ENCODE peak calls at places on chromosomes 7 and 10, in six cellular contexts. One of them, this sample, is unnamed.

GRCh38 chr10:45353176-45353575 is 20.8 kb upstream of the ALOX5 start:
- DNase-seq in tibial nerve: no peak
- DNase-seq in neural progenitor cell: no peak
- DNase-seq in thoracic aorta: no peak
- DNase-seq in mucosa of descending colon: no peak
- DNase-seq in cardiac fibroblast: peak
- DNase-seq in this sample: no peak

GRCh38 chr7:116426428-116427156 is 72.9 kb upstream of the CAV2 start:
- DNase-seq in tibial nerve: no peak
- DNase-seq in neural progenitor cell: no peak
- DNase-seq in thoracic aorta: no peak
- DNase-seq in mucosa of descending colon: no peak
- DNase-seq in cardiac fibroblast: peak
- DNase-seq in this sample: no peak

GRCh38 chr10:31146496-31147219 is 115.0 kb upstream of the ZNF438 start:
- DNase-seq in tibial nerve: no peak
- DNase-seq in neural progenitor cell: no peak
- DNase-seq in thoracic aorta: no peak
- DNase-seq in mucosa of descending colon: no peak
- DNase-seq in cardiac fibroblast: peak
- DNase-seq in this sample: peak

GRCh38 chr10:52466464-52466863 is 152.4 kb downstream of the DKK1 start:
- DNase-seq in tibial nerve: no peak
- DNase-seq in neural progenitor cell: no peak
- DNase-seq in thoracic aorta: no peak
- DNase-seq in mucosa of descending colon: no peak
- DNase-seq in cardiac fibroblast: no peak
- DNase-seq in this sample: no peak

GRCh38 chr10:65550761-65551160 is 1375.1 kb upstream of the LRRTM3 start:
- DNase-seq in tibial nerve: no peak
- DNase-seq in neural progenitor cell: no peak
- DNase-seq in thoracic aorta: no peak
- DNase-seq in mucosa of descending colon: no peak
- DNase-seq in cardiac fibroblast: no peak
- DNase-seq in this sample: no peak

GRCh38 chr10:110361800-110362456 is 57.2 kb upstream of the SMNDC1 start:
- DNase-seq in tibial nerve: no peak
- DNase-seq in neural progenitor cell: peak
- DNase-seq in thoracic aorta: no peak
- DNase-seq in mucosa of descending colon: no peak
- DNase-seq in cardiac fibroblast: no peak
- DNase-seq in this sample: no peak

GRCh38 chr7:9488555-9488954 is 1055.1 kb downstream of the NXPH1 start:
- DNase-seq in tibial nerve: no peak
- DNase-seq in neural progenitor cell: no peak
- DNase-seq in thoracic aorta: no peak
- DNase-seq in mucosa of descending colon: no peak
- DNase-seq in cardiac fibroblast: peak
- DNase-seq in this sample: no peak

GRCh38 chr10:65470986-65471385 is 1454.8 kb upstream of the LRRTM3 start:
- DNase-seq in tibial nerve: no peak
- DNase-seq in neural progenitor cell: peak
- DNase-seq in thoracic aorta: no peak
- DNase-seq in mucosa of descending colon: no peak
- DNase-seq in cardiac fibroblast: no peak
- DNase-seq in this sample: no peak

GRCh38 chr7:142409471-142409870 is 151.6 kb upstream of the PRSS58 start:
- DNase-seq in tibial nerve: no peak
- DNase-seq in neural progenitor cell: no peak
- DNase-seq in thoracic aorta: no peak
- DNase-seq in mucosa of descending colon: no peak
- DNase-seq in cardiac fibroblast: no peak
- DNase-seq in this sample: no peak

GRCh38 chr7:137871173-137871915 is 24.6 kb upstream of the DGKI start:
- DNase-seq in tibial nerve: no peak
- DNase-seq in neural progenitor cell: no peak
- DNase-seq in thoracic aorta: no peak
- DNase-seq in mucosa of descending colon: no peak
- DNase-seq in cardiac fibroblast: peak
- DNase-seq in this sample: no peak

GRCh38 chr7:81094952-81095351 is 176.1 kb upstream of the SEMA3C start:
- DNase-seq in tibial nerve: no peak
- DNase-seq in neural progenitor cell: no peak
- DNase-seq in thoracic aorta: no peak
- DNase-seq in mucosa of descending colon: no peak
- DNase-seq in cardiac fibroblast: peak
- DNase-seq in this sample: no peak

GRCh38 chr10:17026686-17027485 is 102.7 kb downstream of the CUBN start:
- DNase-seq in tibial nerve: no peak
- DNase-seq in neural progenitor cell: no peak
- DNase-seq in thoracic aorta: no peak
- DNase-seq in mucosa of descending colon: no peak
- DNase-seq in cardiac fibroblast: peak
- DNase-seq in this sample: no peak

GRCh38 chr10:112137381-112137987 is 46.1 kb downstream of the GPAM start:
- DNase-seq in tibial nerve: peak
- DNase-seq in neural progenitor cell: peak
- DNase-seq in thoracic aorta: no peak
- DNase-seq in mucosa of descending colon: peak
- DNase-seq in cardiac fibroblast: peak
- DNase-seq in this sample: peak

GRCh38 chr10:30788307-30788706 is 158.8 kb upstream of the LYZL2 start:
- DNase-seq in tibial nerve: no peak
- DNase-seq in neural progenitor cell: no peak
- DNase-seq in thoracic aorta: no peak
- DNase-seq in mucosa of descending colon: no peak
- DNase-seq in cardiac fibroblast: peak
- DNase-seq in this sample: no peak

GRCh38 chr7:2724453-2725177 is 36.6 kb downstream of the AMZ1 start:
- DNase-seq in tibial nerve: no peak
- DNase-seq in neural progenitor cell: no peak
- DNase-seq in thoracic aorta: no peak
- DNase-seq in mucosa of descending colon: peak
- DNase-seq in cardiac fibroblast: no peak
- DNase-seq in this sample: no peak

GRCh38 chr7:112105584-112106540 is 100.3 kb downstream of the DOCK4 start:
- DNase-seq in tibial nerve: no peak
- DNase-seq in neural progenitor cell: no peak
- DNase-seq in thoracic aorta: no peak
- DNase-seq in mucosa of descending colon: no peak
- DNase-seq in cardiac fibroblast: no peak
- DNase-seq in this sample: no peak

GRCh38 chr7:10034843-10035556 is 938.7 kb upstream of the PHF14 start:
- DNase-seq in tibial nerve: no peak
- DNase-seq in neural progenitor cell: no peak
- DNase-seq in thoracic aorta: no peak
- DNase-seq in mucosa of descending colon: no peak
- DNase-seq in cardiac fibroblast: no peak
- DNase-seq in this sample: no peak

GRCh38 chr7:105461518-105461917 is 60.6 kb downstream of the PUS7 start:
- DNase-seq in tibial nerve: no peak
- DNase-seq in neural progenitor cell: no peak
- DNase-seq in thoracic aorta: no peak
- DNase-seq in mucosa of descending colon: no peak
- DNase-seq in cardiac fibroblast: peak
- DNase-seq in this sample: no peak

GRCh38 chr7:114715907-114716306 is 206.0 kb upstream of the MDFIC start:
- DNase-seq in tibial nerve: no peak
- DNase-seq in neural progenitor cell: no peak
- DNase-seq in thoracic aorta: no peak
- DNase-seq in mucosa of descending colon: no peak
- DNase-seq in cardiac fibroblast: no peak
- DNase-seq in this sample: no peak

GRCh38 chr10:64093946-64094560 is 572.9 kb downstream of the REEP3 start:
- DNase-seq in tibial nerve: no peak
- DNase-seq in neural progenitor cell: no peak
- DNase-seq in thoracic aorta: no peak
- DNase-seq in mucosa of descending colon: no peak
- DNase-seq in cardiac fibroblast: peak
- DNase-seq in this sample: no peak

GRCh38 chr10:70672993-70673928 is 955 bp downstream of the ADAMTS14 start:
- DNase-seq in tibial nerve: no peak
- DNase-seq in neural progenitor cell: no peak
- DNase-seq in thoracic aorta: no peak
- DNase-seq in mucosa of descending colon: no peak
- DNase-seq in cardiac fibroblast: peak
- DNase-seq in this sample: no peak

GRCh38 chr10:133405272-133405671 is 11.3 kb downstream of the MTG1 start:
- DNase-seq in tibial nerve: no peak
- DNase-seq in neural progenitor cell: no peak
- DNase-seq in thoracic aorta: no peak
- DNase-seq in mucosa of descending colon: no peak
- DNase-seq in cardiac fibroblast: no peak
- DNase-seq in this sample: no peak

GRCh38 chr7:1532456-1533254 is 2.2 kb downstream of the MAFK start:
- DNase-seq in tibial nerve: peak
- DNase-seq in neural progenitor cell: no peak
- DNase-seq in thoracic aorta: peak
- DNase-seq in mucosa of descending colon: peak
- DNase-seq in cardiac fibroblast: peak
- DNase-seq in this sample: no peak

GRCh38 chr10:91804126-91804510 is 5.9 kb downstream of the TNKS2 start:
- DNase-seq in tibial nerve: no peak
- DNase-seq in neural progenitor cell: no peak
- DNase-seq in thoracic aorta: no peak
- DNase-seq in mucosa of descending colon: no peak
- DNase-seq in cardiac fibroblast: no peak
- DNase-seq in this sample: no peak

GRCh38 chr10:80202934-80203834 is 2.2 kb downstream of the ANXA11 start:
- DNase-seq in tibial nerve: no peak
- DNase-seq in neural progenitor cell: peak
- DNase-seq in thoracic aorta: no peak
- DNase-seq in mucosa of descending colon: peak
- DNase-seq in cardiac fibroblast: peak
- DNase-seq in this sample: peak
- H3K4me3 ChIP-seq in tibial nerve: peak
- H3K4me3 ChIP-seq in neural progenitor cell: no peak
- H3K4me3 ChIP-seq in thoracic aorta: peak
- H3K4me3 ChIP-seq in mucosa of descending colon: no peak
- H3K4me3 ChIP-seq in cardiac fibroblast: peak
- H3K4me3 ChIP-seq in this sample: peak

GRCh38 chr7:4861227-4861626 is 603 bp downstream of the PAPOLB start:
- DNase-seq in tibial nerve: no peak
- DNase-seq in neural progenitor cell: no peak
- DNase-seq in thoracic aorta: no peak
- DNase-seq in mucosa of descending colon: no peak
- DNase-seq in cardiac fibroblast: no peak
- DNase-seq in this sample: no peak
- H3K4me3 ChIP-seq in tibial nerve: peak
- H3K4me3 ChIP-seq in neural progenitor cell: no peak
- H3K4me3 ChIP-seq in thoracic aorta: peak
- H3K4me3 ChIP-seq in mucosa of descending colon: no peak
- H3K4me3 ChIP-seq in cardiac fibroblast: peak
- H3K4me3 ChIP-seq in this sample: no peak

GRCh38 chr10:49171326-49172140 is 16.7 kb downstream of the TMEM273 start:
- DNase-seq in tibial nerve: no peak
- DNase-seq in neural progenitor cell: no peak
- DNase-seq in thoracic aorta: no peak
- DNase-seq in mucosa of descending colon: no peak
- DNase-seq in cardiac fibroblast: no peak
- DNase-seq in this sample: no peak
- H3K4me3 ChIP-seq in tibial nerve: no peak
- H3K4me3 ChIP-seq in neural progenitor cell: no peak
- H3K4me3 ChIP-seq in thoracic aorta: no peak
- H3K4me3 ChIP-seq in mucosa of descending colon: no peak
- H3K4me3 ChIP-seq in cardiac fibroblast: no peak
- H3K4me3 ChIP-seq in this sample: no peak

DNA sequence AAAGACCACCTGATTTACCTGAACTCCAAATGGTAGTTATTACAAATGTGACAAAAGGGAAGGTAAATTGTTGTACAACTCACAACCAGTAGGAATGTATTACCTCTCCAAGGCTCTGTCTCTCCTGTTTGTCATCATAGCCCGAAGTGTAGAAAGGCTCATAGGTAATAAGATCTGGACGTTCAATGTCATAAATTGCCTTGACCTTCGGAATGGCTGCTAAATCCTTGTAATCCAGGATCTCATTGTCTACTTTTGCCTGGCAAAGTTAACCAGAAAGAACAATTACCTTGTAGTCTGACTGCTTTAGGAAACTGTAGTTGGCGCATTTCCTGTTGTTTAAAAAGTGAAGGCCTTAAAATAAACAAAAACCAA is 68.6 kb upstream of the AFAP1L2 start:
- DNase-seq in tibial nerve: no peak
- DNase-seq in neural progenitor cell: no peak
- DNase-seq in thoracic aorta: no peak
- DNase-seq in mucosa of descending colon: no peak
- DNase-seq in cardiac fibroblast: no peak
- DNase-seq in this sample: no peak
- H3K4me3 ChIP-seq in tibial nerve: no peak
- H3K4me3 ChIP-seq in neural progenitor cell: no peak
- H3K4me3 ChIP-seq in thoracic aorta: no peak
- H3K4me3 ChIP-seq in mucosa of descending colon: no peak
- H3K4me3 ChIP-seq in cardiac fibroblast: no peak
- H3K4me3 ChIP-seq in this sample: no peak

GRCh38 chr7:157774495-157774894 is 437.7 kb downstream of the DNAJB6 start:
- DNase-seq in tibial nerve: no peak
- DNase-seq in neural progenitor cell: no peak
- DNase-seq in thoracic aorta: no peak
- DNase-seq in mucosa of descending colon: no peak
- DNase-seq in cardiac fibroblast: no peak
- DNase-seq in this sample: no peak
- H3K4me3 ChIP-seq in tibial nerve: no peak
- H3K4me3 ChIP-seq in neural progenitor cell: no peak
- H3K4me3 ChIP-seq in thoracic aorta: no peak
- H3K4me3 ChIP-seq in mucosa of descending colon: no peak
- H3K4me3 ChIP-seq in cardiac fibroblast: no peak
- H3K4me3 ChIP-seq in this sample: no peak

DNA sequence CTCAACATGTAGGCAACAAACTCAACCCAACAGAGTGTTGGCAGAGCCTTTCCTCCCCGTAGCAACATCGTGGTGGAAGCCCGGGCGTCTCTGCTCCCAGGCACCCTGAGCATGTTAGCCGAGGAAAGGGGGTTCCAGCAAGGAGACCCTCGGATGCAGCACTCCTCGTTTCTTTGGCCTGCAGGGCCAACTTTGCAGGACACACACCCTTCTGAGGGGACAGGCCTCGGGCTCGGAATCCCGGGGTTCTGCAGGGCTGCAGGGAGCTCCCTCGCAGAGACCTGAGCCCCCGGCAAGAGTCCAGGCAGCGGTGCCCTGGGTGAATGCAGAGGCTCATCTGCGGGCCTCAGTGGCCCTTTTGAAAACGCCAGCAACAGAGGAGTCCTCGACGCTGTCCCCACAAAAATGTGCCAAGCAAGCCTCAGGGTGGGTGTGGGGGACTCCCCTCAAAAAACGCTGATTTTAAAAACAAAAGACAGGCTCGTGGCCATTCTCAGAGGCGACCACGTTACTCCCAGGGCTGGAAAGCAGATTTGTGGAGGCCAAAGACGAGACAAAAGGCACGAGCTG is 1.4 kb downstream of the FAM171A1 start:
- DNase-seq in tibial nerve: no peak
- DNase-seq in neural progenitor cell: peak
- DNase-seq in thoracic aorta: no peak
- DNase-seq in mucosa of descending colon: no peak
- DNase-seq in cardiac fibroblast: peak
- DNase-seq in this sample: no peak
- H3K4me3 ChIP-seq in tibial nerve: peak
- H3K4me3 ChIP-seq in neural progenitor cell: peak
- H3K4me3 ChIP-seq in thoracic aorta: peak
- H3K4me3 ChIP-seq in mucosa of descending colon: peak
- H3K4me3 ChIP-seq in cardiac fibroblast: peak
- H3K4me3 ChIP-seq in this sample: no peak

GRCh38 chr7:28029036-28029435 is 151.6 kb downstream of the JAZF1 start:
- DNase-seq in tibial nerve: no peak
- DNase-seq in neural progenitor cell: no peak
- DNase-seq in thoracic aorta: no peak
- DNase-seq in mucosa of descending colon: no peak
- DNase-seq in cardiac fibroblast: peak
- DNase-seq in this sample: no peak
- H3K4me3 ChIP-seq in tibial nerve: no peak
- H3K4me3 ChIP-seq in neural progenitor cell: no peak
- H3K4me3 ChIP-seq in thoracic aorta: no peak
- H3K4me3 ChIP-seq in mucosa of descending colon: no peak
- H3K4me3 ChIP-seq in cardiac fibroblast: no peak
- H3K4me3 ChIP-seq in this sample: no peak